ENCODE peak calls at places on chromosome 14, in six cellular contexts. M is tibial nerve, X is fibroblast of the aortic adventitia, G is astrocyte of the spinal cord, W is HL-60, H is cardiac muscle cell. O is an unnamed sample.

GRCh38 chr14:74846968-74847549 is 28.9 kb downstream of the PROX2 start:
- DNase-seq in M (no peak), X (peak; percentile 76), G (peak; percentile 62), W (no peak), H (peak; percentile 30), O (no peak)

GRCh38 chr14:50363734-50364113 is 33.0 kb downstream of the CDKL1 start:
- DNase-seq in M (no peak), X (peak; percentile 56), G (no peak), W (peak; percentile 86), H (peak; percentile 43), O (peak; percentile 78)

GRCh38 chr14:63457498-63457897 is 85.7 kb downstream of the PPP2R5E start:
- DNase-seq in M (no peak), X (no peak), G (no peak), W (no peak), H (no peak), O (no peak)

GRCh38 chr14:87153391-87153790 is 839.6 kb downstream of the GALC start:
- DNase-seq in M (no peak), X (no peak), G (no peak), W (no peak), H (no peak), O (no peak)

GRCh38 chr14:85622986-85623385 is 93.0 kb downstream of the FLRT2 start:
- DNase-seq in M (no peak), X (no peak), G (no peak), W (no peak), H (no peak), O (no peak)

GRCh38 chr14:54737132-54737711 is 165.4 kb downstream of the GCH1 start:
- DNase-seq in M (no peak), X (peak; percentile 61), G (peak; percentile 73), W (no peak), H (peak; percentile 75), O (no peak)

GRCh38 chr14:59189281-59189821 is 884 bp downstream of the DAAM1 start:
- DNase-seq in M (no peak), X (peak; percentile 25), G (no peak), W (peak; percentile 31), H (peak; percentile 33), O (no peak)

GRCh38 chr14:29885988-29886387 is 41.7 kb downstream of the PRKD1 start:
- DNase-seq in M (no peak), X (no peak), G (no peak), W (no peak), H (no peak), O (no peak)

GRCh38 chr14:34363733-34364134 is 98.3 kb downstream of the SPTSSA start:
- DNase-seq in M (no peak), X (peak; percentile 50), G (no peak), W (no peak), H (peak; percentile 85), O (no peak)

GRCh38 chr14:93081875-93082570 is 33.7 kb downstream of the ITPK1 start:
- DNase-seq in M (no peak), X (no peak), G (no peak), W (no peak), H (no peak), O (no peak)

GRCh38 chr14:61438860-61439765 is 117.7 kb downstream of the PRKCH start:
- DNase-seq in M (no peak), X (peak; percentile 75), G (peak; percentile 80), W (peak; percentile 62), H (peak; percentile 57), O (peak; percentile 63)

GRCh38 chr14:96494331-96494730 is 7.9 kb upstream of the PAPOLA start:
- DNase-seq in M (no peak), X (no peak), G (no peak), W (no peak), H (no peak), O (no peak)

GRCh38 chr14:91113829-91114078 is at the start of gene DGLUCY:
- DNase-seq in M (no peak), X (peak; percentile 75), G (no peak), W (peak; percentile 78), H (peak; percentile 86), O (peak; percentile 61)

GRCh38 chr14:54652188-54652889 is 85.4 kb downstream of the SAMD4A start:
- DNase-seq in M (peak; percentile 80), X (peak; percentile 99), G (peak; percentile 99), W (no peak), H (peak; percentile 99), O (no peak)

GRCh38 chr14:50619569-50620141 is 48.5 kb downstream of the SAV1 start:
- DNase-seq in M (no peak), X (peak; percentile 75), G (peak; percentile 64), W (peak; percentile 2), H (peak; percentile 69), O (no peak)

GRCh38 chr14:91140672-91141071 is 26.8 kb downstream of the DGLUCY start:
- DNase-seq in M (no peak), X (peak; percentile 54), G (peak; percentile 22), W (no peak), H (peak; percentile 41), O (no peak)

GRCh38 chr14:51674294-51675002 is 22.7 kb downstream of the FRMD6 start:
- DNase-seq in M (no peak), X (no peak), G (peak; percentile 79), W (no peak), H (peak; percentile 60), O (no peak)

GRCh38 chr14:37594238-37594915 is 672 bp downstream of the FOXA1 start:
- DNase-seq in M (peak; percentile 42), X (peak; percentile 83), G (peak; percentile 79), W (peak; percentile 62), H (peak; percentile 84), O (no peak)

GRCh38 chr14:37593496-37594237 is 1.4 kb downstream of the FOXA1 start:
- DNase-seq in M (no peak), X (no peak), G (no peak), W (no peak), H (no peak), O (no peak)

GRCh38 chr14:37591941-37592287 is 3.1 kb downstream of the FOXA1 start:
- DNase-seq in M (no peak), X (no peak), G (no peak), W (no peak), H (no peak), O (no peak)

GRCh38 chr14:37591311-37591940 is 3.6 kb downstream of the FOXA1 start:
- DNase-seq in M (no peak), X (no peak), G (no peak), W (no peak), H (no peak), O (no peak)

DNA sequence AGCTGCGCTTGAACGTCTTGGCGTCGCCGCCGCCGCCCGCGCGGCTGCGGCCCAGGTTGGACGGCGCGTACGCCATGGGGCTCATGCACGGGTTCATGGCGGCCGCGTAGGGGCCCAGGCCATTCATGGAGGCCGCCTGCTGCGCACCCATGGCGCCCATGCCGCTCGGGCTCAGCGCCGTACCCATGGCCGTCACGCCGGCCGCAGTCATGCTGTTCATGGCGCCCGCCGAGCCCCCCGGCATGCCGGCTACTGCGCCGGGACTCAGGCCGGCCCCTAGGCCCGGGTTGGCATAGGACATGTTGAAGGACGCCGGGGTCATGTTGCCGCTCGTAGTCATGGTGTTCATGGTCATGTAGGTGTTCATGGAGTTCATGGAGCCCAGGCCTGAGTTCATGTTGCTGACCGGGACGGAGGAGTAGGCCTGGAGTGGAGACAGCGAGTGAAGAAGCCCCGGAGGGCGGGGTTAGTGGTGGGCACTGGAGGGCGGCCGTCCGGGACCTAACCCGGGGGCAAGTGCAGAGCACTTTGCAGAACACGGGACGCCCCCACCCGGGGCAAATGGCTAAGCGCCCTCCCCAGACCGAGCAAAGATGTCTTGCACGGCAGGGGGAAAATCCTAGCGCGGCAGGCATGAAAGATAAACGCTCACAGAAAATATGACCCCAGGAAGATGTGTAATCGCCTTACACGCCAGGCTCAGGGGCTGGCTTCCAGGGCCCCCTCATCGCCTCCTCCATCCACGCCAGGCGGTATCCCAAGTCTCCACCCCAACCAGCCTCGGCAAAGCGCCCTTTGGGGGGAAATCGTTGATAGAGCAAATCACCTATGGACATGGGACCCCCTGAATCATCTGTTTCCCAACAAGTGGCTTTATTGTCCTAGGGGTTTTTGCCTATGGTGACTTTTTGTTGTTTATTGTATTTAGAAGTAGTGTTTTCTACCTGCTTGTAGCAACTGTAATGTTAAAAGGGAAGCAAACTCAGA is 2.5 kb downstream of the FOXA1 start:
- DNase-seq in M (no peak), X (no peak), G (no peak), W (no peak), H (no peak), O (no peak)
- H3K4me3 ChIP-seq in M (no peak overlapping the region), X (no peak overlapping the region), G (peak overlapping the region; percentile 56), W (no peak overlapping the region), H (no peak overlapping the region), O (no peak overlapping the region)

DNA sequence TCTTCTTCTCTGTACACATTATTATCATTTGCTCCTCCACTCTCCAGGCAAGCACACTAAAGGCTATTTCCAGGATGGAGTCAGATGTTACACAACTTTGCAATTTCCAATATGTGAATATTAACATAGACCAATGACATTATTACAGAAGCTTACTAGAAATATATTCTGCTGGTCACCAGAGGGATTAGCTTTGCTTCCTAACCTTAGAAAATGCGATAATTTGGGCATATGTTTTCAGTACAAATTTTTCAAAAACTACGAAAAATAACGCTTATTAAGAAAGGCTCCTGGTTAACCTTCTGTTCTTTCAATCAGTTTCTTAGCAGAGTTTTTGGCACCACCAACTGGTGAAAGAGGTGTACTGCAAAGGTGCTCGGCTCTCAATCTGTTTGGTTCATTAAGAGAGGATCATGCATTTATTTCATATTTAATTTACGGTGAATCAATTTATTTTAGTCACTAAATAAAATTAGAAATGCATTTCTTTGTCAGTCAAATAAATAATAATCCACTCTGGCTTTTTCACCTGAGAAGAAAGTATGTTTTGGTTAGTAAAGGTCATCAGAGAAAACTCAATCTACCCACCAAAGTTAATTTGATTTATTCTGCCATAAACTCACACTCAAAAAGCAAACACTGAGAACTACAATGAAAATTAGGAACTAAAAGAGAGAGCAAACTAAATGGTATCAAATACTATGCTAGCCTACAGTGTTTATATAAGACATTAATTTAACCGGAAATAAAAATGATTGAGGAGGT is 39.2 kb downstream of the EFCAB11 start:
- DNase-seq in M (peak; percentile 53), X (peak; percentile 85), G (peak; percentile 83), W (peak; percentile 52), H (peak; percentile 80), O (no peak)
- TF ChIP-seq CTCF in M (peak; percentile 85), X (peak; percentile 95), G (peak; percentile 95), W (peak; percentile 76), H (peak; percentile 94), O (peak; percentile 78)

DNA sequence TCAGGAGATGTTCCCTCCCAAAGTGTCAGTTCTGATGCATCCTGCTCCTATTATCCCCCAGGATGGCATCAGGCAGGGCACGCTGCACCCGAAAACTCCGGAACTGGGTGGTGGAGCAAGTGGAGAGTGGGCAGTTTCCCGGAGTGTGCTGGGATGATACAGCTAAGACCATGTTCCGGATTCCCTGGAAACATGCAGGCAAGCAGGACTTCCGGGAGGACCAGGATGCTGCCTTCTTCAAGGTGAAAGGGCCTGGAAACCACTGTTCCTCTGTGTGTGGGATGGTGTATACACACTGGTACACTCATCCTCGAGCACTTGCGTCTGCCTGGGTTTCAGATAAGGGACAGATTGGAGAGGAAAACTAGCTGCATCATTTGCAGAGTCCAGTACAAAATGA is 1.0 kb downstream of the IRF9 start:
- DNase-seq in M (no peak), X (peak; percentile 44), G (no peak), W (no peak), H (peak; percentile 52), O (no peak)
- H3K4me3 ChIP-seq in M (peak overlapping the region; percentile 61), X (peak overlapping the region; percentile 70), G (peak overlapping the region; percentile 72), W (no peak overlapping the region), H (no peak overlapping the region), O (peak overlapping the region; percentile 81)

DNA sequence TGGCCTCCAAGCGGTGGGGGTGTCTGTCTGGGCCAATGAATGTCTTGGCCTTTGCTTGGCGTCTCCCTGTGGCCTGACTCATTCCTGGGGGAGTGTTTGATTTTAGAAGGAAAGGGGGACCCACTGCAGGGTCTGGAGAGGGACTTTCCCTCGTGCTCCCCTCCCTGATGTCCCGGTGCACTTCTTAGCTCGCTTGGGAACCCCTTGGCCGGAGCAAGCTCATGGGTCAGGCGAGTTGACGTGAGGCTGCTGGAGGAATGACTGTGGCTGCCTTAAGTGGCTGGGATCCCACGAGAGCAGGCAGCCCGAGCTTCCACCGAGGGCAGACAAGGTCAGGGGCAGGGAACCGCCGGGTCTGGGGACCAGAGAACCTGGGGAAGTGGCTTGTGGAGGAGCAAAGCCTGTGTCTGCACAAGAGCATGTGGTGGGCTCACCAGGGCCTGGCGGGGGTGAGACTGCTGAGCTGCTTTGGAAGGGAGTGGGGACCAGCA is 218.4 kb upstream of the C14orf180 start:
- DNase-seq in M (no peak), X (no peak), G (no peak), W (no peak), H (no peak), O (no peak)
- TF ChIP-seq CTCF in M (no peak), X (no peak), G (no peak), W (no peak), H (no peak), O (no peak)

O was measured in GM12864.